ENCODE peak calls at places on chromosomes 16 and 17, in ten cellular contexts. T is stomach, K is HFFc6, E is lower leg skin, W is choroid plexus epithelial cell, D is BE2C, R is heart left ventricle, Z is IMR-90, S is cardiac fibroblast, C is Peyer's patch. Q is an unnamed sample.

GRCh38 chr17:5580974-5581373 is 3.3 kb downstream of the NLRP1 start:
- DNase-seq in T (no peak), K (no peak), E (no peak), W (no peak), D (no peak), R (no peak), Z (no peak), S (no peak), C (no peak), Q (no peak)

GRCh38 chr17:45060382-45060823 is 714 bp upstream of the NMT1 start:
- DNase-seq in T (no peak), K (no peak), E (no peak), W (no peak), D (no peak), R (no peak), Z (no peak), S (no peak), C (no peak), Q (no peak)

GRCh38 chr16:70590722-70591438 is 55.5 kb upstream of the IL34 start:
- DNase-seq in T (no peak), K (no peak), E (no peak), W (no peak), D (no peak), R (peak), Z (no peak), S (no peak), C (no peak), Q (no peak)

GRCh38 chr17:75878174-75878998 is at the start of gene TRIM47:
- DNase-seq in T (peak), K (no peak), E (peak), W (peak), D (no peak), R (peak), Z (peak), S (peak), C (peak), Q (peak)

GRCh38 chr16:17083628-17084027 is 387.1 kb downstream of the XYLT1 start:
- DNase-seq in T (no peak), K (no peak), E (no peak), W (no peak), D (no peak), R (no peak), Z (no peak), S (no peak), C (no peak), Q (no peak)

GRCh38 chr17:56594528-56595418 is 1.3 kb downstream of the NOG start:
- DNase-seq in T (no peak), K (peak), E (no peak), W (no peak), D (peak), R (peak), Z (peak), S (peak), C (peak), Q (peak)

GRCh38 chr17:57077000-57077399 is 8.0 kb upstream of the AKAP1 start:
- DNase-seq in T (no peak), K (no peak), E (no peak), W (no peak), D (no peak), R (no peak), Z (no peak), S (no peak), C (no peak), Q (no peak)

GRCh38 chr16:15819046-15819445 is 37.8 kb downstream of the MYH11 start:
- DNase-seq in T (no peak), K (no peak), E (no peak), W (no peak), D (no peak), R (no peak), Z (no peak), S (no peak), C (no peak), Q (no peak)

GRCh38 chr17:19703776-19704371 is 12.5 kb downstream of the SLC47A2 start:
- DNase-seq in T (peak), K (no peak), E (peak), W (no peak), D (no peak), R (no peak), Z (no peak), S (no peak), C (no peak), Q (no peak)

GRCh38 chr16:50960517-50961202 is 190.4 kb downstream of the SALL1 start:
- DNase-seq in T (peak), K (no peak), E (no peak), W (no peak), D (no peak), R (no peak), Z (no peak), S (no peak), C (no peak), Q (no peak)

GRCh38 chr17:78947235-78948153 is 22.3 kb upstream of the TIMP2 start:
- DNase-seq in T (peak), K (no peak), E (no peak), W (no peak), D (no peak), R (no peak), Z (no peak), S (no peak), C (no peak), Q (no peak)

GRCh38 chr16:79261461-79261860 is 339.1 kb downstream of the MAF start:
- DNase-seq in T (peak), K (no peak), E (peak), W (no peak), D (no peak), R (peak), Z (no peak), S (no peak), C (peak), Q (no peak)

GRCh38 chr17:50565559-50566350 is 5.2 kb downstream of the CACNA1G start:
- DNase-seq in T (no peak), K (peak), E (no peak), W (no peak), D (no peak), R (no peak), Z (peak), S (peak), C (no peak), Q (no peak)

GRCh38 chr17:80866050-80866793 is 125.4 kb upstream of the CHMP6 start:
- DNase-seq in T (peak), K (peak), E (peak), W (peak), D (peak), R (peak), Z (peak), S (peak), C (peak), Q (peak)

GRCh38 chr16:89136931-89137330 is 34.6 kb upstream of the CDH15 start:
- DNase-seq in T (no peak), K (no peak), E (no peak), W (no peak), D (no peak), R (no peak), Z (no peak), S (no peak), C (no peak), Q (no peak)

GRCh38 chr17:59149051-59149450 is 5.9 kb downstream of the SKA2 start:
- DNase-seq in T (no peak), K (peak), E (no peak), W (no peak), D (no peak), R (no peak), Z (peak), S (peak), C (no peak), Q (peak)

GRCh38 chr17:58332720-58333395 is 4.3 kb upstream of the TSPOAP1 start:
- DNase-seq in T (no peak), K (no peak), E (no peak), W (no peak), D (no peak), R (no peak), Z (no peak), S (no peak), C (peak), Q (no peak)

GRCh38 chr16:17768257-17768656 is 297.5 kb upstream of the XYLT1 start:
- DNase-seq in T (no peak), K (peak), E (no peak), W (peak), D (no peak), R (no peak), Z (peak), S (peak), C (no peak), Q (peak)

GRCh38 chr17:78272181-78272913 is 40.9 kb downstream of the TMEM235 start:
- DNase-seq in T (peak), K (no peak), E (peak), W (peak), D (no peak), R (peak), Z (peak), S (peak), C (peak), Q (peak)

GRCh38 chr16:65117701-65118448 is 4.0 kb downstream of the CDH11 start:
- DNase-seq in T (peak), K (peak), E (peak), W (peak), D (peak), R (peak), Z (peak), S (peak), C (peak), Q (peak)

GRCh38 chr17:82772026-82772425 is 20.2 kb downstream of the TBCD start:
- DNase-seq in T (peak), K (peak), E (no peak), W (peak), D (no peak), R (no peak), Z (peak), S (peak), C (no peak), Q (peak)

GRCh38 chr17:10127819-10128375 is 70.5 kb downstream of the GAS7 start:
- DNase-seq in T (peak), K (peak), E (peak), W (peak), D (no peak), R (peak), Z (peak), S (peak), C (peak), Q (peak)

GRCh38 chr17:29570521-29570920 is 2.0 kb downstream of the TP53I13 start:
- DNase-seq in T (peak), K (no peak), E (peak), W (no peak), D (no peak), R (peak), Z (no peak), S (no peak), C (peak), Q (no peak)

GRCh38 chr17:38429476-38430100 is 1.3 kb downstream of the ARHGAP23 start:
- DNase-seq in T (no peak), K (no peak), E (no peak), W (no peak), D (no peak), R (no peak), Z (no peak), S (no peak), C (no peak), Q (no peak)

GRCh38 chr17:46895171-46895570 is 27.8 kb upstream of the GOSR2 start:
- DNase-seq in T (no peak), K (no peak), E (no peak), W (no peak), D (no peak), R (no peak), Z (no peak), S (no peak), C (no peak), Q (no peak)

GRCh38 chr17:12522743-12523181 is 142.9 kb upstream of the MYOCD start:
- DNase-seq in T (peak), K (peak), E (no peak), W (peak), D (no peak), R (no peak), Z (peak), S (peak), C (peak), Q (peak)

GRCh38 chr16:30378236-30379164 is 3.9 kb downstream of the SEPTIN1 start:
- DNase-seq in T (peak), K (peak), E (peak), W (peak), D (peak), R (peak), Z (peak), S (peak), C (peak), Q (peak)
- TF ChIP-seq CTCF in T (no peak), K (no peak), E (no peak), W (peak), D (peak), R (peak), Z (peak), S (peak), C (peak), Q (peak)

GRCh38 chr16:47613251-47613650 is 152.1 kb downstream of the PHKB start:
- DNase-seq in T (no peak), K (no peak), E (no peak), W (no peak), D (no peak), R (no peak), Z (no peak), S (no peak), C (no peak), Q (no peak)

GRCh38 chr16:47611848-47612493 is 150.8 kb downstream of the PHKB start:
- DNase-seq in T (no peak), K (no peak), E (no peak), W (no peak), D (no peak), R (no peak), Z (no peak), S (no peak), C (no peak), Q (no peak)

GRCh38 chr16:47612711-47613110 is 151.6 kb downstream of the PHKB start:
- DNase-seq in T (no peak), K (no peak), E (no peak), W (peak), D (no peak), R (no peak), Z (peak), S (peak), C (no peak), Q (no peak)

GRCh38 chr16:47611042-47611441 is 149.9 kb downstream of the PHKB start:
- DNase-seq in T (no peak), K (no peak), E (no peak), W (no peak), D (no peak), R (no peak), Z (no peak), S (no peak), C (no peak), Q (no peak)
- TF ChIP-seq CTCF in T (no peak), K (no peak), E (no peak), W (no peak), D (no peak), R (no peak), Z (no peak), S (no peak), C (no peak), Q (no peak)

GRCh38 chr17:16583781-16584180 is 14.8 kb upstream of the ZNF287 start:
- DNase-seq in T (no peak), K (no peak), E (no peak), W (no peak), D (no peak), R (no peak), Z (no peak), S (no peak), C (no peak), Q (no peak)

GRCh38 chr17:16589097-16589969 is 20.3 kb upstream of the ZNF287 start:
- DNase-seq in T (peak), K (peak), E (peak), W (peak), D (peak), R (peak), Z (peak), S (peak), C (peak), Q (peak)

GRCh38 chr17:16585796-16586195 is 16.8 kb upstream of the ZNF287 start:
- DNase-seq in T (no peak), K (no peak), E (no peak), W (no peak), D (no peak), R (no peak), Z (no peak), S (no peak), C (no peak), Q (no peak)

DNA sequence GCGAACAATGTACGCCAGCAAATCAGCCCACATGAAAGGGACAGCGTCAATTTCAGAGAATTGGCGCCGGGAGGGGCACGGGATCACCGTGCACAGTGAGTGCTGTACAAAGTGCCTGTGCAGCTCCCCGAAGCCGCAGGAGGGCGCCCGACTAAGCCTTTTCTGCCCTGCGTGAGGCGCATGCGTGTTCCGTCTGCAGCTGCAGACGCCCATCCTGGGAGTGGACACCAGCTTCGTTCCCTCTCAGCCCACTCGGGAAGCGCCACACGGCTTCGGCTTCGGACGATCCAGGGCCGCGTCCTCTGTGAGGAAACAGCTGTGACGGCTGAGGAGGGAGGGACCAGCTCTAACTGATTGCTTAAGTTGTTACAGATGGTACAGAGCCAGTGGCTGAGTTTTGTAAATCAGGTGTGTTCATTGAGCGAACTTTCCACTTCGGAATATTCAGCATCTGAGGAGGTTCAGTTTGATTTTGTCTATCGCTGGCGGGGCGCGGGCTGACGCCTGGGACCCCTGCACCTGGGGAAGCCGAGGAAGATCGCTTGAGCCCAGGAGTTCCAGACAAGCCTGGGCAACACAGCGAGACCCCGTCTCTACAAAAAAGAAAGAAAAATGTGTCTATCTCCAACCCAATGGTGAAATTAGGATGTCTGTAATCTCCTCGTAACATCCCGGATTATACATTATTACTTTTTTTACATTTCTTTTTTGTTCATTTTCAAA is 15.4 kb upstream of the ZNF287 start:
- DNase-seq in T (peak), K (peak), E (peak), W (peak), D (peak), R (peak), Z (peak), S (peak), C (peak), Q (peak)
- TF ChIP-seq CTCF in T (peak), K (peak), E (no peak), W (peak), D (peak), R (peak), Z (peak), S (peak), C (peak), Q (peak)

GRCh38 chr16:67104061-67104460 is 5.7 kb upstream of the PHAF1 start:
- DNase-seq in T (no peak), K (no peak), E (no peak), W (peak), D (peak), R (peak), Z (peak), S (peak), C (no peak), Q (peak)
- TF ChIP-seq CTCF in T (peak), K (peak), E (no peak), W (peak), D (peak), R (peak), Z (peak), S (peak), C (no peak), Q (peak)